ENCODE peak calls at places on chromosomes 13 and 19, in four cellular contexts. Y is bronchial epithelial cell, L is ovary, S is IMR-90. Z is an unnamed sample.

GRCh38 chr19:18683109-18683954 is at the start of gene CRTC1:
- DNase-seq in S (peak), L (peak), Y (peak), Z (peak)

GRCh38 chr13:106178816-106179215 is 356.6 kb downstream of the EFNB2 start:
- DNase-seq in Y (no peak), S (no peak), L (no peak), Z (no peak)

GRCh38 chr13:53507741-53508140 is 479.1 kb downstream of the OLFM4 start:
- DNase-seq in S (no peak), L (no peak), Y (no peak), Z (no peak)

GRCh38 chr19:604355-604754 is 14.7 kb downstream of the HCN2 start:
- DNase-seq in L (no peak), Y (no peak), S (no peak), Z (no peak)

GRCh38 chr13:22770891-22771290 is 409.9 kb upstream of the SGCG start:
- DNase-seq in S (no peak), Y (no peak), L (no peak), Z (no peak)

GRCh38 chr13:28819748-28820098 is 416 bp upstream of the MTUS2 start:
- DNase-seq in Y (no peak), S (peak), L (peak), Z (peak)

GRCh38 chr13:33744589-33745369 is 73.2 kb upstream of the RFC3 start:
- DNase-seq in L (peak), S (no peak), Y (no peak), Z (no peak)

GRCh38 chr19:23507441-23507840 is 112.2 kb upstream of the ZNF91 start:
- DNase-seq in S (no peak), Y (no peak), L (no peak), Z (no peak)

GRCh38 chr13:113740661-113741060 is 18.4 kb upstream of the TMEM255B start:
- DNase-seq in L (no peak), S (no peak), Y (no peak), Z (no peak)

GRCh38 chr19:16066611-16067104 is 9.6 kb upstream of the TPM4 start:
- DNase-seq in Y (peak), L (no peak), S (peak), Z (no peak)

GRCh38 chr13:95235944-95236343 is 65.3 kb downstream of the ABCC4 start:
- DNase-seq in S (no peak), L (no peak), Y (no peak), Z (no peak)

GRCh38 chr13:79749985-79750551 is 269.1 kb downstream of the NDFIP2 start:
- DNase-seq in S (peak), Y (peak), L (peak), Z (peak)

GRCh38 chr13:50393641-50394040 is 378.4 kb downstream of the KCNRG start:
- DNase-seq in L (no peak), Y (peak), S (peak), Z (peak)

GRCh38 chr19:43464089-43464775 is 1.2 kb downstream of the LYPD3 start:
- DNase-seq in L (peak), S (no peak), Y (no peak), Z (peak)

GRCh38 chr13:36430247-36431203 is 1.8 kb upstream of the CCNA1 start:
- DNase-seq in Y (no peak), S (no peak), L (no peak), Z (peak)

GRCh38 chr13:28716511-28716910 is 2.3 kb downstream of the SLC46A3 start:
- DNase-seq in Y (peak), S (peak), L (no peak), Z (peak)

GRCh38 chr13:30331331-30331771 is 24.0 kb upstream of the KATNAL1 start:
- DNase-seq in Y (no peak), S (no peak), L (peak), Z (peak)

GRCh38 chr19:56111601-56112312 is 9.3 kb downstream of the ZNF787 start:
- DNase-seq in S (no peak), Y (peak), L (no peak), Z (peak)

GRCh38 chr13:73544175-73544574 is 485.4 kb downstream of the KLF5 start:
- DNase-seq in Y (no peak), L (no peak), S (no peak), Z (no peak)

GRCh38 chr13:94369862-94370491 is 109.5 kb downstream of the DCT start:
- DNase-seq in S (peak), L (no peak), Y (no peak), Z (no peak)

GRCh38 chr13:38564751-38565150 is 122.1 kb upstream of the FREM2 start:
- DNase-seq in Y (no peak), S (no peak), L (no peak), Z (no peak)

GRCh38 chr13:52097197-52097596 is 31.7 kb downstream of the NEK5 start:
- DNase-seq in Y (no peak), L (no peak), S (no peak), Z (no peak)

GRCh38 chr13:109787135-109787954 is 962 bp upstream of the IRS2 start:
- DNase-seq in Y (no peak), L (peak), S (peak), Z (peak)

GRCh38 chr19:5026706-5027273 is 57.9 kb downstream of the KDM4B start:
- DNase-seq in L (no peak), Y (no peak), S (no peak), Z (no peak)
- TF ChIP-seq CTCF in L (no peak), Y (no peak), S (peak), Z (no peak)

GRCh38 chr19:50926144-50926543 is 14.9 kb upstream of the KLK4 start:
- DNase-seq in L (no peak), S (no peak), Y (no peak), Z (no peak)

GRCh38 chr19:50924576-50924975 is 13.4 kb upstream of the KLK4 start:
- DNase-seq in L (no peak), S (no peak), Y (peak), Z (no peak)

GRCh38 chr19:50921391-50922315 is 10.5 kb upstream of the KLK4 start:
- DNase-seq in L (no peak), S (no peak), Y (no peak), Z (no peak)

GRCh38 chr19:50925734-50926133 is 14.5 kb upstream of the KLK4 start:
- DNase-seq in S (no peak), Y (peak), L (no peak), Z (no peak)

DNA sequence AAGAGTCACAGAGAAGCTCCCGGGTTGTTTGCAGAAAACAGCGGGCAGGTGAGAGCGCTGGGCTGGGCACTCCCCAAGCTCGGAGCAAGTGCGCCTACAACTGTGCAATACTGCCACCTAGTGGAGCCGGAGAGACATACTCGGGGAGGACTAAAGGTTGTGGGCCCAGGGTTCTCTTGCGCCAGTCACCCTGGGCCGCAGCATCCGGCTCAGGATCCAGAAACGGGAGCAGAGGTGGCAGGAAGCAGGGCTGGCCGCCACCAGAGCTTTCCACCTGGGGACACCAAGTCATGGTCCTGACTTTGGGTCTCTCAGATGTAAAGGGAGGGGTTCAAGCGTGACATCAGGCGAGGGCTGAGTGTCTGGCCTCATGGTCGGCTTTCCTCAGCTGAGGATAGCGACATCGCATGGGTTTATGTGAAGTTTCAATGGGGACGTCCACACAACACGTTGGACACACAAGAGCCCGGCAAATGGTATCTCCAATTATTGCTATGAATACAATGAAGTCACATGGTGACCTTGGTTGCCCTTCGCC is 11.2 kb upstream of the KLK4 start:
- DNase-seq in S (peak), L (peak), Y (peak), Z (peak)
- TF ChIP-seq CTCF in S (peak), L (no peak), Y (peak), Z (peak)

GRCh38 chr19:17678836-17679235 is 9.3 kb downstream of the UNC13A start:
- DNase-seq in S (no peak), L (no peak), Y (no peak), Z (no peak)

GRCh38 chr19:17681505-17682125 is 6.5 kb downstream of the UNC13A start:
- DNase-seq in L (peak), S (peak), Y (no peak), Z (peak)

GRCh38 chr19:17682273-17682672 is 5.9 kb downstream of the UNC13A start:
- DNase-seq in Y (no peak), S (no peak), L (no peak), Z (no peak)

GRCh38 chr19:17679526-17680234 is 8.5 kb downstream of the UNC13A start:
- DNase-seq in S (no peak), Y (no peak), L (no peak), Z (no peak)

DNA sequence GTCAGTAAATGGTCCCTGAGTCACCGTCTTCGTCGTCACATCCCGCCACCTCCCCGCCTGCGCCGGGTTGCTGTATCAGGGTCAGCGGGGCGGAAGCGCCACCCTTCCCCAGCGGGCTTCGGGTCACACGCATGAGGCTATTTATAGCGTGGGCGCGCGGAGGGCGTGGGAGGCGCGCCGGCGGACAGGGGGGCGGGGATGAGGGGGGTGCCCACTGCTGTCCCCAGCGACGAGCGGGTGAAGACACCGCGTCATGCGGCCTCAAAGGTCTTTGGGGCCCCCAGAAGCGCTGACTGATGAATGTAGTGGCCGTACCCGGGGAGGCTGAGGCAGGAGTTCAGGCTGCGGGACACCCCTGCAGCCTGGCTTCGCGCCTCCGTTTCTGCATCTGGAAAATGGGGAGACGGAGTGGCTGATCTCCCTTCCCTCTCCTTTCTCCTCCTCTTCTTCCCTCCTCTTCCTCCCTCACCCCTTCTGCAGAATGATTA is 7.9 kb downstream of the UNC13A start:
- DNase-seq in S (peak), L (peak), Y (peak), Z (peak)
- TF ChIP-seq CTCF in S (no peak), L (no peak), Y (no peak), Z (no peak)

GRCh38 chr13:112614835-112615234 is 26.9 kb upstream of the TUBGCP3 start:
- DNase-seq in L (no peak), Y (no peak), S (no peak), Z (no peak)

GRCh38 chr13:112615391-112615790 is 27.4 kb upstream of the TUBGCP3 start:
- DNase-seq in Y (no peak), S (no peak), L (no peak), Z (no peak)

GRCh38 chr13:112618501-112618900 is 30.5 kb upstream of the TUBGCP3 start:
- DNase-seq in L (no peak), S (no peak), Y (no peak), Z (no peak)

GRCh38 chr13:112617754-112618375 is 29.9 kb upstream of the TUBGCP3 start:
- DNase-seq in Y (no peak), L (no peak), S (no peak), Z (no peak)

GRCh38 chr13:112616586-112617381 is 28.8 kb upstream of the TUBGCP3 start:
- DNase-seq in Y (peak), S (peak), L (no peak), Z (no peak)
- TF ChIP-seq CTCF in Y (peak), S (peak), L (no peak), Z (peak)

GRCh38 chr19:13902993-13903555 is 2.8 kb downstream of the BRME1 start:
- DNase-seq in L (no peak), S (no peak), Y (no peak), Z (no peak)
- TF ChIP-seq CTCF in L (no peak), S (peak), Y (peak), Z (peak)

GRCh38 chr13:98619556-98619955 is 42.6 kb upstream of the STK24 start:
- DNase-seq in Y (peak), S (no peak), L (no peak), Z (no peak)

DNA sequence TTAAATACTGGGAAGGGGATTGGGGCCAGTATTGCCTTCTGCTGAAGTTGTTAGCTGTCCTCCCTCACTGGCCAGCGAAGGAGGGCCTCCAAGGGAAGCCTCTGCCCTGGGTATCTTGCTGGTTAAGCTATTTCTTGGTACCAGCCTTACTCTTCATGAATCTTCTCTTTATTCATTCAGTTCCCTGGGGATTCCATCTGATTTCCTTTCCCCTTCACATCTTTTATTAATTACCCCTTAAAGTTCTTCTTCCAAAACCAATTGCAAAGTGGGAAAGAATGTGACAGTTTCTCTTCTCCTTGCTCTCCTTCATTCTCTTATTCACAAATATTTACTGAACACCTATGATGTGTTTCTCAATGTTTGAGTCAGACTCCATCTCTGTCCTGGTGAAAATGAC is 36.7 kb upstream of the STK24 start:
- DNase-seq in Y (no peak), S (no peak), L (no peak), Z (no peak)
- TF ChIP-seq CTCF in Y (no peak), S (no peak), L (no peak), Z (no peak)

DNA sequence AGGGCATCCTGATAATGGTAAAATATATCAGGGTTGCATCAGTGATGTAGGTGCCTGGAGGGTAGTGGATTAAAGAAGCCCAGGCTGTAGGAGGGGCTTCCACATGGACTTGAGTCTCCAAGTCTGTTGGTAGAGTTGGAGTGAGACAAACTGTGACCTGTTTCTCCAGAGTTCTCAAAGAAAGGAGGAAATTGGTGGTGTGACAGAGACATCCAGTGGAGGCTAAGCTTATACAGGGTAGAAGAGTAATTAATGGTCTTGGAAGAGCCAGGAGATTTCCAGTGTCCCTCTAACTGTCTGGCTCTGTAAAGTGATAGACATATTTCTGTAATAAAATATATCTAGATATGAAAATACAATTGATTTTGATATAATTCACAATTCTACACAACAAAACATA is 61.1 kb downstream of the GPC5 start:
- DNase-seq in L (no peak), S (no peak), Y (no peak), Z (no peak)
- TF ChIP-seq CTCF in L (no peak), S (no peak), Y (no peak), Z (no peak)